ENCODE peak calls at places on chromosomes 12 and 14, in nine cellular contexts. W is T-helper 1 cell, C is ELF-1, U is GDM1, J is myocyte, M is IMR-90, O is NCI-H2081, B is lung, L is mucosa of gallbladder. A is an unnamed sample.

GRCh38 chr12:124545508-124546418 is 21.6 kb downstream of the NCOR2 start:
- DNase-seq in C (no peak), O (no peak), J (no peak), U (peak; percentile 53), M (peak; percentile 43), L (no peak), B (no peak), W (no peak), A (peak; percentile 87)

GRCh38 chr14:104109121-104109541 is 23.6 kb downstream of the ASPG start:
- DNase-seq in O (no peak), L (no peak), M (no peak), W (no peak), U (no peak), J (no peak), B (no peak), C (no peak), A (no peak)

GRCh38 chr12:70049596-70050360 is 193.5 kb upstream of the CNOT2 start:
- DNase-seq in J (no peak), U (no peak), C (no peak), O (no peak), L (peak; percentile 70), M (no peak), B (no peak), W (no peak), A (no peak)

GRCh38 chr12:118064608-118065007 is 3.6 kb upstream of the WSB2 start:
- DNase-seq in B (no peak), L (no peak), U (no peak), C (peak; percentile 10), M (no peak), J (no peak), O (no peak), W (no peak), A (no peak)

GRCh38 chr14:39229222-39229543 is 4.5 kb upstream of the MIA2 start:
- DNase-seq in L (no peak), C (no peak), B (no peak), O (no peak), J (peak; percentile 19), U (no peak), W (no peak), M (peak; percentile 7), A (no peak)

GRCh38 chr14:94472842-94473241 is 3.2 kb downstream of the SERPINA9 start:
- DNase-seq in J (no peak), M (no peak), U (no peak), W (no peak), L (no peak), C (no peak), O (no peak), B (no peak), A (no peak)

GRCh38 chr12:63944586-63945228 is 100.2 kb downstream of the SRGAP1 start:
- DNase-seq in M (no peak), J (no peak), C (no peak), U (peak; percentile 19), B (no peak), L (no peak), O (peak; percentile 26), W (no peak), A (no peak)

GRCh38 chr14:31420013-31420318 is 384 bp downstream of the HEATR5A start:
- DNase-seq in W (no peak), O (peak; percentile 16), M (no peak), C (peak; percentile 87), B (peak; percentile 82), L (peak; percentile 62), J (no peak), U (no peak), A (peak; percentile 80)

GRCh38 chr12:25797949-25798348 is 160.5 kb upstream of the RASSF8 start:
- DNase-seq in B (no peak), J (no peak), C (no peak), L (no peak), U (no peak), W (no peak), O (no peak), M (no peak), A (no peak)

GRCh38 chr14:54785778-54786160 is 116.9 kb downstream of the GCH1 start:
- DNase-seq in C (no peak), O (no peak), L (no peak), U (no peak), W (no peak), M (no peak), J (no peak), B (no peak), A (peak; percentile 33)

GRCh38 chr14:23951590-23952143 is 1.9 kb upstream of the DHRS4 start:
- DNase-seq in L (no peak), C (peak; percentile 23), J (no peak), M (no peak), W (no peak), O (no peak), B (no peak), U (no peak), A (no peak)

GRCh38 chr14:22545842-22546721 is 42.9 kb downstream of the DAD1 start:
- DNase-seq in L (peak; percentile 48), M (peak; percentile 89), O (no peak), C (no peak), B (no peak), U (no peak), W (no peak), J (peak; percentile 68), A (peak; percentile 68)

GRCh38 chr14:93675651-93676050 is 112.6 kb downstream of the PRIMA1 start:
- DNase-seq in W (no peak), C (no peak), J (no peak), U (no peak), M (no peak), L (no peak), O (no peak), B (no peak), A (no peak)

GRCh38 chr14:75972729-75973480 is 8.9 kb downstream of the TGFB3 start:
- DNase-seq in M (no peak), U (no peak), J (peak; percentile 73), B (no peak), W (no peak), C (peak; percentile 28), L (no peak), O (no peak), A (no peak)

GRCh38 chr12:56839489-56840442 is 76.6 kb downstream of the HSD17B6 start:
- DNase-seq in C (peak; percentile 68), O (no peak), M (peak; percentile 9), J (peak; percentile 79), U (peak; percentile 65), B (peak; percentile 60), L (peak; percentile 48), W (no peak), A (peak; percentile 64)

GRCh38 chr12:66467932-66468331 is 165.6 kb downstream of the HELB start:
- DNase-seq in U (no peak), B (no peak), J (no peak), M (peak; percentile 17), O (no peak), C (no peak), L (no peak), W (no peak), A (no peak)

GRCh38 chr12:124324803-124325705 is 30.2 kb downstream of the RFLNA start:
- DNase-seq in L (no peak), C (no peak), J (no peak), W (no peak), M (no peak), B (no peak), O (no peak), U (no peak), A (peak; percentile 47)

GRCh38 chr12:102201662-102202061 is 4.0 kb upstream of the PMCH start:
- DNase-seq in B (no peak), W (no peak), O (no peak), U (no peak), L (no peak), M (no peak), C (no peak), J (no peak), A (no peak)

GRCh38 chr12:112160611-112161010 is 35.3 kb downstream of the TRAFD1 start:
- DNase-seq in J (no peak), M (no peak), O (no peak), U (no peak), C (no peak), L (no peak), W (no peak), B (no peak), A (no peak)

GRCh38 chr12:54227376-54227775 is 38.6 kb upstream of the SMUG1 start:
- DNase-seq in M (no peak), O (no peak), J (no peak), B (no peak), W (no peak), C (no peak), U (no peak), L (no peak), A (no peak)

GRCh38 chr12:129911437-129912049 is 7.7 kb upstream of the TMEM132D start:
- DNase-seq in U (peak; percentile 8), W (no peak), C (peak; percentile 73), B (no peak), M (no peak), O (peak; percentile 85), J (no peak), L (peak; percentile 24), A (peak; percentile 40)

GRCh38 chr14:83706555-83706954 is 1823.4 kb upstream of the FLRT2 start:
- DNase-seq in O (no peak), J (peak; percentile 50), C (peak; percentile 31), U (no peak), W (no peak), M (peak; percentile 6), B (no peak), L (no peak), A (no peak)

GRCh38 chr14:30656190-30656632 is 34.1 kb downstream of the SCFD1 start:
- DNase-seq in J (peak; percentile 27), O (no peak), C (peak; percentile 25), U (no peak), L (peak; percentile 12), B (no peak), M (peak; percentile 26), W (no peak), A (peak; percentile 51)